ENCODE peak calls at places on chromosomes 12 and 14, in six cellular contexts. Y, S, I, A, Q and C are unnamed samples.

GRCh38 chr14:61342486-61342885 is 21.1 kb downstream of the PRKCH start:
- DNase-seq in I (no peak), Y (no peak), Q (no peak), A (no peak), S (no peak), C (no peak)

GRCh38 chr12:86634706-86635410 is 378.7 kb upstream of the MGAT4C start:
- DNase-seq in I (no peak), Y (no peak), Q (no peak), S (peak; percentile 87), A (no peak), C (no peak)

GRCh38 chr12:93440043-93440835 is 1.5 kb downstream of the UBE2N start:
- DNase-seq in Y (no peak), Q (no peak), S (peak; percentile 32), I (no peak), A (no peak), C (no peak)

GRCh38 chr12:8648598-8649205 is 13.9 kb downstream of the MFAP5 start:
- DNase-seq in Q (no peak), S (no peak), I (no peak), Y (no peak), A (peak; percentile 75), C (no peak)

GRCh38 chr14:94021416-94022157 is 4.6 kb upstream of the OTUB2 start:
- DNase-seq in A (no peak), S (no peak), Y (no peak), Q (no peak), I (no peak), C (no peak)

GRCh38 chr12:77531912-77532311 is 298.8 kb upstream of the NAV3 start:
- DNase-seq in Q (no peak), S (no peak), A (no peak), I (no peak), Y (no peak), C (no peak)

GRCh38 chr14:77142289-77142814 is 761 bp upstream of the ZDHHC22 start:
- DNase-seq in S (no peak), Q (no peak), A (no peak), Y (no peak), I (peak; percentile 42), C (no peak)

GRCh38 chr12:121917950-121918678 is at the start of gene CFAP251:
- DNase-seq in Y (peak; percentile 65), A (peak; percentile 97), S (peak; percentile 30), Q (no peak), I (peak; percentile 89), C (peak; percentile 71)

GRCh38 chr12:23133471-23133870 is 508.5 kb downstream of the ETNK1 start:
- DNase-seq in A (no peak), I (no peak), Q (no peak), S (no peak), Y (no peak), C (no peak)

GRCh38 chr12:131454418-131455217 is 256.3 kb upstream of the SFSWAP start:
- DNase-seq in Q (no peak), S (peak; percentile 74), I (peak; percentile 13), Y (peak; percentile 7), A (peak; percentile 69), C (no peak)

GRCh38 chr12:12088761-12089160 is 18.0 kb downstream of the BCL2L14 start:
- DNase-seq in S (no peak), Y (no peak), I (no peak), Q (no peak), A (no peak), C (no peak)

GRCh38 chr14:91521058-91521721 is 11.1 kb upstream of the PPP4R3A start:
- DNase-seq in Y (no peak), Q (no peak), I (no peak), A (no peak), S (no peak), C (no peak)

GRCh38 chr14:25411933-25412757 is 362.2 kb upstream of the STXBP6 start:
- DNase-seq in I (peak; percentile 51), Y (no peak), A (no peak), Q (no peak), S (peak; percentile 7), C (peak; percentile 61)

GRCh38 chr12:131077931-131078391 is 124.3 kb downstream of the ADGRD1 start:
- DNase-seq in A (no peak), Q (no peak), Y (no peak), S (no peak), I (no peak), C (no peak)